ENCODE peak calls at places on chromosomes 6 and 20, in nine cellular contexts. M is K562, N is suprapubic skin, Y is H1, E is breast epithelium, P is SK-N-SH, Z is HepG2, R is HCT116, O is spleen. H is an unnamed sample. For H3K4me1, the result is how much of the 10 kb centered on the place peaks cover.

GRCh38 chr6:145964948-145965366 is 799 bp upstream of the SHPRH start:
- DNase-seq in M (peak), N (no peak), Y (no peak), E (no peak), P (no peak), Z (no peak), R (no peak), O (no peak), H (no peak)

GRCh38 chr6:26294276-26294675 is 70.7 kb upstream of the BTN3A2 start:
- DNase-seq in M (no peak), N (no peak), Y (no peak), E (no peak), P (no peak), Z (no peak), R (no peak), O (no peak), H (no peak)

GRCh38 chr6:4931530-4932505 is 72.0 kb downstream of the RPP40 start:
- DNase-seq in M (no peak), N (no peak), Y (peak), E (no peak), P (no peak), Z (peak), R (no peak), O (no peak), H (no peak)

GRCh38 chr6:159174263-159174974 is 5.2 kb downstream of the FNDC1 start:
- DNase-seq in M (peak), N (no peak), Y (peak), E (peak), P (peak), Z (peak), R (peak), O (peak), H (no peak)

GRCh38 chr6:81366970-81367369 is 385.5 kb downstream of the TENT5A start:
- DNase-seq in M (no peak), N (no peak), Y (no peak), E (no peak), P (no peak), Z (no peak), R (no peak), O (no peak), H (no peak)

GRCh38 chr6:78746457-78746856 is 120.9 kb upstream of the IRAK1BP1 start:
- DNase-seq in M (no peak), N (no peak), Y (no peak), E (no peak), P (no peak), Z (no peak), R (no peak), O (no peak), H (no peak)

GRCh38 chr20:40741507-40742106 is 52.6 kb upstream of the MAFB start:
- DNase-seq in M (peak), N (no peak), Y (peak), E (no peak), P (no peak), Z (peak), R (peak), O (no peak), H (peak)

GRCh38 chr6:108944058-108944457 is 95.8 kb downstream of the ARMC2 start:
- DNase-seq in M (no peak), N (no peak), Y (no peak), E (no peak), P (no peak), Z (no peak), R (no peak), O (no peak), H (no peak)

GRCh38 chr20:47667531-47668312 is 117.6 kb downstream of the SULF2 start:
- DNase-seq in M (no peak), N (no peak), Y (no peak), E (no peak), P (no peak), Z (no peak), R (no peak), O (no peak), H (no peak)

GRCh38 chr6:148313483-148313882 is 29.2 kb upstream of the SASH1 start:
- DNase-seq in M (no peak), N (no peak), Y (no peak), E (no peak), P (no peak), Z (no peak), R (no peak), O (no peak), H (no peak)

GRCh38 chr6:23505021-23505420 is 621.0 kb upstream of the NRSN1 start:
- DNase-seq in M (no peak), N (no peak), Y (no peak), E (no peak), P (no peak), Z (no peak), R (no peak), O (no peak), H (no peak)

GRCh38 chr6:45586216-45587171 is 208.8 kb upstream of the SUPT3H start:
- DNase-seq in M (no peak), N (no peak), Y (peak), E (no peak), P (no peak), Z (no peak), R (no peak), O (no peak), H (peak)

DNA sequence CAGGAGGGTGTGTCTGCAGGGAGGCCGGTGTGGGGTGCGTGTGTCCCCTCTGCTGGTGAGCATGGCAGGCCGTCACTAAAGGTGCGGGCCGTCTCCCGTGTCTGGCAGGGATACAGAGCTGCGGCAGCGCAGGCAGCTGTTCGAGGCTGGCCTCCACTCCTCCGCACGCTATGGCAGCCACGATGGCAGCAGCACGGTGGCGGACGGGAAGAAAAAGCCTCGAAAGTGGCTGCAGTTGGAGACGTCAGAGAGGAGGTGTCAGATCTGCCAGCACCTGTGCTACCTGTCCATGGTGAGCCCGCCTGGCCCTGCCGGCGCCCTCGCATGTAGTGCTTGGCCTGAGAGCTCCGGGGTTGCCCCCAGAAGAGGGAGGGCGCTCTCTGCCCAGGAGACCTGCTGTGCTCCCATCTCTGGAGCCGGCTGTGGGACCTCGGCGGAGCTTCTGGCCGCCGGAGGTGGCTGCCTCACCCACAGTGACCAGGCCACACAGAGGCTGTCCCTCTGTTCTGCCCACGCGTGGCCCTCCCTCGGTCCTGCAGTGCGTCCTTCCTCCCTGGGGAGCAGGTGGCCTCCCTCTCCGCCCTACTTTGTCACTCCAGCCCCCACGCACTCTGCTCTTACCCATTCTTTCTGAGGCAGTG is 149.6 kb downstream of the DTNBP1 start:
- DNase-seq in M (no peak), N (no peak), Y (no peak), E (no peak), P (no peak), Z (no peak), R (no peak), O (peak), H (no peak)
- TF ChIP-seq POLR2AphosphoS5 in M (no peak), N (no peak), Y (peak), E (no peak), P (no peak), Z (no peak), R (no peak), O (peak), H (no peak)

GRCh38 chr6:163532526-163533078 is 118.1 kb downstream of the QKI start:
- DNase-seq in M (no peak), N (no peak), Y (no peak), E (no peak), P (no peak), Z (no peak), R (no peak), O (no peak), H (no peak)

GRCh38 chr6:163533443-163533842 is 118.9 kb downstream of the QKI start:
- DNase-seq in M (no peak), N (no peak), Y (no peak), E (no peak), P (no peak), Z (peak), R (no peak), O (no peak), H (no peak)

GRCh38 chr6:163529605-163530004 is 115.1 kb downstream of the QKI start:
- DNase-seq in M (no peak), N (no peak), Y (no peak), E (no peak), P (no peak), Z (no peak), R (no peak), O (no peak), H (no peak)

GRCh38 chr6:163530406-163530805 is 115.9 kb downstream of the QKI start:
- DNase-seq in M (no peak), N (no peak), Y (no peak), E (no peak), P (no peak), Z (no peak), R (no peak), O (no peak), H (no peak)

DNA sequence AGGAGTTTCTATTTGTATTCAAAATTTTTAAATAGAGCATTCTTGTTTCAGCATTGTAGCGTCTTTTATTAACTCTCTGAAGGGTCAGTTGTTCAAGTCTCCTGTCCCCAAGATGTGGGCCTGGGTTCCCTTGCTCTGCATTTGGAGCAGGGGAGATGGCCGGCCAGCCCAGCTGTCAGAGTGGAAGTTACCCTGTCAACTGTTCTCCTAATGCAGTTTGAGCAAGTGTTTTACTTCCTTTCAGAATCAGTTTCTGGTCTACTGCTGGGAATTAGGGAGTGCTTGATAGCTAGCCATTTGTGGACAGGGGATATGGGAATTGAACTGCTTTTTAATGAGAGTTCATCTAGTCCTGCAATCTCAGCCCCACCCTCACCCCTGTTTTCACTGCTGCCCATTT is 116.6 kb downstream of the QKI start:
- DNase-seq in M (no peak), N (no peak), Y (no peak), E (no peak), P (no peak), Z (no peak), R (no peak), O (no peak), H (no peak)
- H3K4me1 ChIP-seq in M (under half), N (half or more), Y (under half), E (under half), P (half or more), Z (under half), R (under half), O (half or more), H (half or more)

GRCh38 chr6:3409699-3410384 is 47.0 kb downstream of the SLC22A23 start:
- DNase-seq in M (peak), N (no peak), Y (no peak), E (no peak), P (no peak), Z (peak), R (no peak), O (no peak), H (no peak)

GRCh38 chr6:3410385-3411360 is 46.2 kb downstream of the SLC22A23 start:
- DNase-seq in M (peak), N (no peak), Y (peak), E (no peak), P (peak), Z (peak), R (peak), O (no peak), H (no peak)

GRCh38 chr6:3412779-3413500 is 43.9 kb downstream of the SLC22A23 start:
- DNase-seq in M (no peak), N (no peak), Y (no peak), E (no peak), P (no peak), Z (peak), R (no peak), O (no peak), H (no peak)

GRCh38 chr6:3413612-3414011 is 43.2 kb downstream of the SLC22A23 start:
- DNase-seq in M (no peak), N (no peak), Y (no peak), E (no peak), P (no peak), Z (no peak), R (no peak), O (no peak), H (no peak)

DNA sequence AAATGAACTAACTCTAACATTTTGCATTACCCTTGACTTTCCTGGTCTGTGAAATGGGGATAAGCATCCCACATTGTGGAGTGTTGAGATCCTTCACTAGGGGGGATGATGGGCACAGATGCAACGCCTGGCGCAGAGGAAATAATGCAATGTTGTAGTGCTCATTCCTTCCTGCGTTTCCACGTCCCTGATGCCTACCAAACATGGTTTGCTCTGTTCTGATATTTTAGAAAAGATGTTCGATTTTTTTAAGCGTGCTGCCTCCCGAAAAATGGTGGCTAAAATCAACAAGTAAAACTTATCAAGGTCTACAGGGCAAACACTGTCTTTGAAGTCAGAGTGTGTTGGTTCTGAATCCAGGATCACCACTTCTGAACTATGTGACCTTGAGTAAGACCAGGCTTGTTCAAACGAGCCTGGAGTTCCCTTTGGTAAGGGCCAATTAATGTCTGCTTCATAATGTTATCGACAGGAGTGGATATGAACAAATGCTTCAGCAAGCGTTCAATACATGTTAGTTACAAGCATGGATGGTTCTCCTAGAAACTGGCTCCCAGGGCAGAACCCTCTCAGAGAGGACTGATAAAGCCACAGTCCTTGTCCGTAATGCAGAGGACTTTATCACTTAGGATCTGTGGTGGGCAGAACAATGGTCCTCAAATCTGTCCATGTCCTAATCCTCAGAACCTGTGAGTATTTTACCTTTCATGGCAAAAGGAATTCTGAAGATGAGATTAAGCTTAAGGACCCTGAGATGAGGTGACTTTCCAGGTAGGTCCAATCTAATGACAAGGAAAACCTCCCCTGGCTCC is 44.7 kb downstream of the SLC22A23 start:
- DNase-seq in M (no peak), N (no peak), Y (no peak), E (no peak), P (no peak), Z (peak), R (no peak), O (no peak), H (no peak)
- TF ChIP-seq POLR2AphosphoS5 in M (no peak), N (no peak), Y (no peak), E (no peak), P (no peak), Z (no peak), R (no peak), O (no peak), H (no peak)

GRCh38 chr6:33771342-33772113 is 17.4 kb downstream of the LEMD2 start:
- DNase-seq in M (peak), N (no peak), Y (peak), E (no peak), P (peak), Z (no peak), R (peak), O (peak), H (no peak)

GRCh38 chr6:33770116-33770832 is 18.7 kb downstream of the LEMD2 start:
- DNase-seq in M (no peak), N (no peak), Y (peak), E (no peak), P (no peak), Z (no peak), R (no peak), O (no peak), H (no peak)

GRCh38 chr6:33770833-33771341 is 18.0 kb downstream of the LEMD2 start:
- DNase-seq in M (no peak), N (no peak), Y (no peak), E (no peak), P (no peak), Z (no peak), R (no peak), O (no peak), H (no peak)

GRCh38 chr6:33772902-33773472 is 15.9 kb downstream of the LEMD2 start:
- DNase-seq in M (no peak), N (no peak), Y (no peak), E (no peak), P (no peak), Z (no peak), R (no peak), O (no peak), H (no peak)

GRCh38 chr6:33772114-33772830 is 16.7 kb downstream of the LEMD2 start:
- DNase-seq in M (no peak), N (no peak), Y (no peak), E (no peak), P (no peak), Z (no peak), R (no peak), O (no peak), H (no peak)
- H3K4me1 ChIP-seq in M (under half), N (under half), Y (under half), E (under half), P (under half), Z (under half), R (under half), O (under half), H (half or more)

GRCh38 chr6:33778475-33779121 is 10.3 kb downstream of the LEMD2 start:
- DNase-seq in M (no peak), N (no peak), Y (no peak), E (no peak), P (no peak), Z (no peak), R (no peak), O (no peak), H (no peak)

GRCh38 chr6:33776186-33776585 is 12.7 kb downstream of the LEMD2 start:
- DNase-seq in M (no peak), N (no peak), Y (no peak), E (no peak), P (no peak), Z (no peak), R (no peak), O (no peak), H (no peak)

GRCh38 chr6:33776764-33777163 is 12.2 kb downstream of the LEMD2 start:
- DNase-seq in M (no peak), N (no peak), Y (no peak), E (no peak), P (no peak), Z (no peak), R (no peak), O (no peak), H (no peak)

GRCh38 chr6:33779305-33779704 is 9.6 kb downstream of the LEMD2 start:
- DNase-seq in M (peak), N (no peak), Y (no peak), E (no peak), P (peak), Z (no peak), R (no peak), O (no peak), H (no peak)

DNA sequence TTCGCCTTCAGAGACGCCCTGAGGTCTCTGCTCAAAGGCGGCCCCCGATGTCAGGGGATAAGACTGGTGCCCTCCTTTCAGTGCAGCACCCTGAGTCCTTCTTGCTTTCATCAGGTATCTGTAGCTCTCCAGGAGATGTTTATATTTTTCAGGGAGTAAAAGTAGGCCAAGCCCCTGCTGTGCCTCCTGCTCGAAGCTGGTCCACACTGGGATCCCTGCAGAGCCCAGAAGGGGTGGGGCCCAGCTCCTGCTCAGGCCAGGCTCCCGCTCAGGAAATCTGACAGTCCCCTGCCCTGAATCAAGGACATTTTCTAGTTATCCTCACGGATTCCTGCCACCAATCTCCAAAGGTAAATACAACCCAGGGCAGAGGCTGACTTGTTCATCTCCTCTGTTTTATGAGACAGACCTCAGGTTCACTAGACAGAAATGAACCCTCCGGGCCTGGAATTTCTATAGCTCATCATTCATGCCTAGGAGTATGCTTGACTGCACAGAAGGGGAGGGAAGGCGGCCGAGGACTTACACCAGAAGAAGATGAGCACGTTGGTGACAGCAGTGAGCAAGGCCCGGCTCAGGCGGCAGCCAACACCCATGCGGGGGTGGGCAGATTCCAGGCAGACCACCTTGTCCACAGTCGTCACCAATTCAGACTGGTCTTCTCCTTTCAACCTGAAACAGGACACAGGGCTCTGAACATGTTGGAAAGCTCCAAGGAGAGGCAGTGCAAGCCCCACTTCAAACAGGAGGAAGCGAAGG is 11.0 kb downstream of the LEMD2 start:
- DNase-seq in M (no peak), N (no peak), Y (no peak), E (no peak), P (no peak), Z (no peak), R (no peak), O (no peak), H (no peak)
- TF ChIP-seq POLR2AphosphoS5 in M (no peak), N (no peak), Y (no peak), E (no peak), P (no peak), Z (no peak), R (no peak), O (peak), H (no peak)

GRCh38 chr20:59232618-59233017 is 67.8 kb upstream of the EDN3 start:
- DNase-seq in M (no peak), N (no peak), Y (no peak), E (no peak), P (no peak), Z (no peak), R (no peak), O (no peak), H (no peak)
- H3K4me1 ChIP-seq in M (under half), N (under half), Y (under half), E (under half), P (under half), Z (under half), R (under half), O (under half), H (under half)

H was measured in vagina.